ENCODE peak calls at places on chromosomes 5 and 9, in six cellular contexts. G is trophoblast cell, E is GM23248, U is HCT116, S is fibroblast of lung, H is NT2/D1. O is an unnamed sample. For H3K4me1, the result is how much of the 10 kb centered on the place peaks cover.

GRCh38 chr9:117184173-117184572 is 230.7 kb downstream of the ASTN2 start:
- DNase-seq in G (no peak), E (no peak), U (no peak), S (no peak), H (no peak), O (no peak)

GRCh38 chr9:14323969-14324366 is 10.0 kb upstream of the NFIB start:
- DNase-seq in G (no peak), E (no peak), U (no peak), S (no peak), H (no peak), O (no peak)

GRCh38 chr9:107542401-107542800 is 52.8 kb upstream of the KLF4 start:
- DNase-seq in G (no peak), E (peak), U (no peak), S (no peak), H (no peak), O (no peak)

GRCh38 chr5:162842725-162843124 is 594.7 kb upstream of the CCNG1 start:
- DNase-seq in G (no peak), E (no peak), U (no peak), S (no peak), H (no peak), O (no peak)

GRCh38 chr9:15142903-15143534 is 164.0 kb downstream of the TTC39B start:
- DNase-seq in G (no peak), E (peak), U (peak), S (peak), H (peak), O (peak)

GRCh38 chr5:168314735-168315411 is 23.4 kb downstream of the WWC1 start:
- DNase-seq in G (peak), E (peak), U (peak), S (peak), H (no peak), O (no peak)

GRCh38 chr5:126676195-126676624 is 75.5 kb downstream of the PHAX start:
- DNase-seq in G (peak), E (peak), U (peak), S (peak), H (peak), O (peak)

GRCh38 chr5:93960044-93960443 is 218.6 kb upstream of the POU5F2 start:
- DNase-seq in G (no peak), E (no peak), U (no peak), S (no peak), H (no peak), O (no peak)

GRCh38 chr5:172437445-172438303 is 16.7 kb downstream of the SH3PXD2B start:
- DNase-seq in G (no peak), E (peak), U (peak), S (peak), H (no peak), O (no peak)

GRCh38 chr9:21294325-21294724 is 10.8 kb downstream of the IFNA5 start:
- DNase-seq in G (peak), E (peak), U (peak), S (peak), H (no peak), O (no peak)

GRCh38 chr5:45205403-45205961 is 396.7 kb downstream of the MRPS30 start:
- DNase-seq in G (no peak), E (no peak), U (no peak), S (no peak), H (peak), O (no peak)

GRCh38 chr9:125142560-125143376 is 560 bp downstream of the SCAI start:
- DNase-seq in G (no peak), E (peak), U (no peak), S (no peak), H (peak), O (no peak)

GRCh38 chr9:69027355-69028097 is 8.0 kb upstream of the FXN start:
- DNase-seq in G (peak), E (peak), U (peak), S (peak), H (peak), O (peak)

GRCh38 chr5:134005415-134006118 is 792 bp upstream of the VDAC1 start:
- DNase-seq in G (no peak), E (no peak), U (no peak), S (peak), H (no peak), O (no peak)

GRCh38 chr5:58542709-58543108 is 40.2 kb upstream of the RAB3C start:
- DNase-seq in G (no peak), E (no peak), U (no peak), S (no peak), H (no peak), O (peak)

GRCh38 chr9:22452415-22453010 is 5.9 kb downstream of the DMRTA1 start:
- DNase-seq in G (peak), E (peak), U (peak), S (peak), H (peak), O (no peak)

GRCh38 chr9:18037981-18038380 is 436.0 kb upstream of the ADAMTSL1 start:
- DNase-seq in G (no peak), E (no peak), U (no peak), S (no peak), H (no peak), O (no peak)

GRCh38 chr5:125093776-125094175 is 347.3 kb upstream of the ZNF608 start:
- DNase-seq in G (no peak), E (peak), U (peak), S (peak), H (no peak), O (no peak)

GRCh38 chr5:35656721-35657120 is 39.1 kb downstream of the SPEF2 start:
- DNase-seq in G (peak), E (peak), U (no peak), S (no peak), H (peak), O (no peak)

GRCh38 chr9:110214090-110214489 is 6.1 kb upstream of the C9orf152 start:
- DNase-seq in G (peak), E (peak), U (no peak), S (no peak), H (no peak), O (no peak)

GRCh38 chr5:138032028-138032571 is 779 bp downstream of the FAM13B start:
- DNase-seq in G (peak), E (peak), U (no peak), S (peak), H (no peak), O (no peak)

GRCh38 chr5:150148408-150148927 is 7.2 kb downstream of the PDGFRB start:
- DNase-seq in G (no peak), E (peak), U (no peak), S (no peak), H (no peak), O (no peak)

DNA sequence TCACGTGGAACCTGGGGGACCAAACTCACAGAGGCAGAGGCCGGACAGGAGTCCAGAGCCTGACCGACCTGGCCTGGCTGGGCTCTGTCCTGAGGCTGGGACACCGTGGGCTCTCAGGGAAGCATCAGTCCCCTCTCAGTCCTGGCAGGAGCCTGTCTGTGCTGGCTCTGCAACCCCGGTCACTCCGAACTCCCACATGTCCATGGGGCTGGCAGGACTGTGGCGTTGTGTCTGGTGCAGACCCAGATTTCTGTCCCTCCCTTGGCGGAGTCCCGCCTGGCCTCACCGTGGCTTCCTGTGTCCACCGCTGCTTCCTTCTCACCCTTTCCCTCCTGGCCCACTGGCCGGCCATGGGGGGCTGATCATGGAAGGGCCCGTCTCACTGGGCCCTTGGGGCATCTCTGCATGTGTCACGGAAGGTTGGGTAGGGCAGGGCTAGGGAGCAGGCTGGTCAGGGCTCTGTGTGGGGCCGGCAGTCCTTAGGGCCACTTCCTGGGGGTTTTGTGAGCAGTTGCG is 68.8 kb downstream of the RXRA start:
- DNase-seq in G (no peak), E (no peak), U (no peak), S (no peak), H (no peak), O (no peak)
- H3K4me1 ChIP-seq in G (under half), E (under half), U (under half), S (under half), H (under half), O (under half)

GRCh38 chr5:103424008-103424407 is 138.6 kb downstream of the NUDT12 start:
- DNase-seq in G (no peak), E (peak), U (no peak), S (peak), H (no peak), O (no peak)
- H3K9ac ChIP-seq in G (no peak), E (peak), U (no peak), S (no peak), H (no peak), O (no peak)

GRCh38 chr5:1503301-1504243 is 20.2 kb downstream of the LPCAT1 start:
- DNase-seq in G (no peak), E (peak), U (no peak), S (peak), H (no peak), O (no peak)
- H3K4me1 ChIP-seq in G (under half), E (under half), U (under half), S (under half), H (under half), O (under half)

DNA sequence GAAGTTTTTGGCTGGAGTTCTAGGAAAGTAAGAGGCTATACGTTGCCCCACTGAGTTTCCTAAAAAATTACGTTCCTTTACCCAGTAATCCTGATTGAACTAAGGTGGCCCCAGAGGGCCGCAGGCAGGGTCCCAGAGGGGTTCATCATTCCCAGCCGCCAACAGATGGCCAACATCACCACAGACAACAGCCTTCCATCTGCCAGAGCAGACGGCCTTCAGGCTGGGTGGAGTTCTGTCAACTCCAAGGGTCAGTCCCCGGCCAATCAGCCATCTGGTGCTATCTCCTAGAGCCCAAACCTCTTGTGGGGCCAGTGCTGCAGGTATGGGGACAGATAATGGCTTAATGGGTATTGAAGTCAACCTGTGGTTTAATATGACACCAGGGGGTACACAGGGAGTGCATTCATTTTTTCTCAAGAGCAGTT is 30.4 kb downstream of the TBC1D2 start:
- DNase-seq in G (no peak), E (no peak), U (no peak), S (no peak), H (no peak), O (no peak)
- H3K9ac ChIP-seq in G (no peak), E (peak), U (no peak), S (no peak), H (no peak), O (no peak)

GRCh38 chr9:136995772-136996308 is 528 bp downstream of the CLIC3 start:
- DNase-seq in G (no peak), E (peak), U (no peak), S (peak), H (no peak), O (no peak)
- H3K4me1 ChIP-seq in G (under half), E (under half), U (half or more), S (under half), H (under half), O (under half)

GRCh38 chr5:8829322-8830029 is 716.4 kb downstream of the SEMA5A start:
- DNase-seq in G (peak), E (peak), U (no peak), S (peak), H (peak), O (no peak)
- H3K9ac ChIP-seq in G (no peak), E (peak), U (no peak), S (no peak), H (no peak), O (no peak)

GRCh38 chr9:11148189-11148588 is 535.4 kb upstream of the PTPRD start:
- DNase-seq in G (no peak), E (no peak), U (no peak), S (no peak), H (no peak), O (no peak)
- H3K4me1 ChIP-seq in G (under half), E (under half), U (under half), S (under half), H (under half), O (under half)

DNA sequence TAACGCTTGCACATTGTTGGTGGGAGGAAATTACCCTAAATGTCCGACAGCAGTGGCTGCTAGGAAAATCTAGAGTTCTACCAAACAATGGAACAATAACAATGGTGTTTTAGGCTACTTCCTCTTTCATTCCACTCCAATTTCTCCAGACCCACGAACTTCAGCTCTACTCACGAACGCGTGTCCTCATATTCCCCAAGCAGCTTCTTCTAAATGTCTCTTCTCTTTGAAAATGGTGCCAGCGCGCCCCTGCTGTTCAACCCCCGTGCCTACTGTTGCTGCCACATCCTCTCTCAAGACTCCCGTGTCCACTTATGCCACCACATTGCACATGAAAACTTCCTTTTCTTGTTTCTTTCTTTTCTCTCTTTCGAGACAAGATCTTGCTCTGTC is 25.6 kb downstream of the OR2V2 start:
- DNase-seq in G (no peak), E (no peak), U (no peak), S (no peak), H (no peak), O (no peak)
- H3K9ac ChIP-seq in G (no peak), E (no peak), U (peak), S (no peak), H (no peak), O (no peak)

GRCh38 chr5:67200809-67201562 is 4.4 kb upstream of the CD180 start:
- DNase-seq in G (no peak), E (no peak), U (no peak), S (no peak), H (no peak), O (no peak)
- H3K4me1 ChIP-seq in G (under half), E (under half), U (under half), S (under half), H (under half), O (under half)